ENCODE peak calls at places on chromosomes 11 and 22, in seven cellular contexts. One of them, this sample, is unnamed.

GRCh38 chr22:24153353-24153752 is 27.9 kb upstream of the SUSD2 start:
- DNase-seq in activated CD4-positive, alpha-beta T cell treated with anti-CD3 and anti-CD28 coated beads for 36 hours: peak; percentile 56
- DNase-seq in RPMI8226: no peak
- DNase-seq in stimulated activated CD8-positive, alpha-beta memory T cell treated with anti-CD3 and anti-CD28 coated beads, Interleukin-15, amount 100 ng/mL, for 24 hours: no peak
- DNase-seq in skeletal muscle cell: no peak
- DNase-seq in epithelial cell of esophagus: no peak
- DNase-seq in CD4-positive, alpha-beta T cell: no peak
- DNase-seq in this sample: no peak

GRCh38 chr11:129589190-129589589 is 213.5 kb downstream of the BARX2 start:
- DNase-seq in activated CD4-positive, alpha-beta T cell treated with anti-CD3 and anti-CD28 coated beads for 36 hours: no peak
- DNase-seq in RPMI8226: no peak
- DNase-seq in stimulated activated CD8-positive, alpha-beta memory T cell treated with anti-CD3 and anti-CD28 coated beads, Interleukin-15, amount 100 ng/mL, for 24 hours: no peak
- DNase-seq in skeletal muscle cell: no peak
- DNase-seq in epithelial cell of esophagus: no peak
- DNase-seq in CD4-positive, alpha-beta T cell: no peak
- DNase-seq in this sample: no peak

GRCh38 chr22:42910221-42910942 is 53.3 kb upstream of the ARFGAP3 start:
- DNase-seq in activated CD4-positive, alpha-beta T cell treated with anti-CD3 and anti-CD28 coated beads for 36 hours: no peak
- DNase-seq in RPMI8226: no peak
- DNase-seq in stimulated activated CD8-positive, alpha-beta memory T cell treated with anti-CD3 and anti-CD28 coated beads, Interleukin-15, amount 100 ng/mL, for 24 hours: no peak
- DNase-seq in skeletal muscle cell: no peak
- DNase-seq in epithelial cell of esophagus: no peak
- DNase-seq in CD4-positive, alpha-beta T cell: no peak
- DNase-seq in this sample: no peak

GRCh38 chr22:29748248-29748893 is 18.4 kb downstream of the ZMAT5 start:
- DNase-seq in activated CD4-positive, alpha-beta T cell treated with anti-CD3 and anti-CD28 coated beads for 36 hours: no peak
- DNase-seq in RPMI8226: no peak
- DNase-seq in stimulated activated CD8-positive, alpha-beta memory T cell treated with anti-CD3 and anti-CD28 coated beads, Interleukin-15, amount 100 ng/mL, for 24 hours: no peak
- DNase-seq in skeletal muscle cell: no peak
- DNase-seq in epithelial cell of esophagus: peak; percentile 61
- DNase-seq in CD4-positive, alpha-beta T cell: no peak
- DNase-seq in this sample: no peak

GRCh38 chr22:42918500-42918899 is 61.4 kb upstream of the ARFGAP3 start:
- DNase-seq in activated CD4-positive, alpha-beta T cell treated with anti-CD3 and anti-CD28 coated beads for 36 hours: no peak
- DNase-seq in RPMI8226: no peak
- DNase-seq in stimulated activated CD8-positive, alpha-beta memory T cell treated with anti-CD3 and anti-CD28 coated beads, Interleukin-15, amount 100 ng/mL, for 24 hours: no peak
- DNase-seq in skeletal muscle cell: no peak
- DNase-seq in epithelial cell of esophagus: peak; percentile 79
- DNase-seq in CD4-positive, alpha-beta T cell: no peak
- DNase-seq in this sample: no peak

GRCh38 chr22:16972311-16972710 is 35.7 kb downstream of the GAB4 start:
- DNase-seq in activated CD4-positive, alpha-beta T cell treated with anti-CD3 and anti-CD28 coated beads for 36 hours: no peak
- DNase-seq in RPMI8226: no peak
- DNase-seq in stimulated activated CD8-positive, alpha-beta memory T cell treated with anti-CD3 and anti-CD28 coated beads, Interleukin-15, amount 100 ng/mL, for 24 hours: no peak
- DNase-seq in skeletal muscle cell: no peak
- DNase-seq in epithelial cell of esophagus: no peak
- DNase-seq in CD4-positive, alpha-beta T cell: no peak
- DNase-seq in this sample: no peak

GRCh38 chr11:1112351-1113191 is 37.9 kb downstream of the MUC2 start:
- DNase-seq in activated CD4-positive, alpha-beta T cell treated with anti-CD3 and anti-CD28 coated beads for 36 hours: peak; percentile 28
- DNase-seq in RPMI8226: no peak
- DNase-seq in stimulated activated CD8-positive, alpha-beta memory T cell treated with anti-CD3 and anti-CD28 coated beads, Interleukin-15, amount 100 ng/mL, for 24 hours: no peak
- DNase-seq in skeletal muscle cell: no peak
- DNase-seq in epithelial cell of esophagus: no peak
- DNase-seq in CD4-positive, alpha-beta T cell: no peak
- DNase-seq in this sample: no peak

GRCh38 chr11:67344264-67344663 is 9.1 kb downstream of the POLD4 start:
- DNase-seq in activated CD4-positive, alpha-beta T cell treated with anti-CD3 and anti-CD28 coated beads for 36 hours: peak; percentile 47
- DNase-seq in RPMI8226: peak; percentile 25
- DNase-seq in stimulated activated CD8-positive, alpha-beta memory T cell treated with anti-CD3 and anti-CD28 coated beads, Interleukin-15, amount 100 ng/mL, for 24 hours: no peak
- DNase-seq in skeletal muscle cell: no peak
- DNase-seq in epithelial cell of esophagus: no peak
- DNase-seq in CD4-positive, alpha-beta T cell: no peak
- DNase-seq in this sample: no peak

GRCh38 chr11:119759324-119759723 is 30.3 kb upstream of the NECTIN1 start:
- DNase-seq in activated CD4-positive, alpha-beta T cell treated with anti-CD3 and anti-CD28 coated beads for 36 hours: no peak
- DNase-seq in RPMI8226: no peak
- DNase-seq in stimulated activated CD8-positive, alpha-beta memory T cell treated with anti-CD3 and anti-CD28 coated beads, Interleukin-15, amount 100 ng/mL, for 24 hours: no peak
- DNase-seq in skeletal muscle cell: no peak
- DNase-seq in epithelial cell of esophagus: peak; percentile 74
- DNase-seq in CD4-positive, alpha-beta T cell: no peak
- DNase-seq in this sample: peak; percentile 47

GRCh38 chr11:34201130-34201529 is 95.7 kb downstream of the NAT10 start:
- DNase-seq in activated CD4-positive, alpha-beta T cell treated with anti-CD3 and anti-CD28 coated beads for 36 hours: no peak
- DNase-seq in RPMI8226: no peak
- DNase-seq in stimulated activated CD8-positive, alpha-beta memory T cell treated with anti-CD3 and anti-CD28 coated beads, Interleukin-15, amount 100 ng/mL, for 24 hours: no peak
- DNase-seq in skeletal muscle cell: no peak
- DNase-seq in epithelial cell of esophagus: no peak
- DNase-seq in CD4-positive, alpha-beta T cell: no peak
- DNase-seq in this sample: no peak

GRCh38 chr11:111372538-111372937 is 6.5 kb downstream of the POU2AF1 start:
- DNase-seq in activated CD4-positive, alpha-beta T cell treated with anti-CD3 and anti-CD28 coated beads for 36 hours: no peak
- DNase-seq in RPMI8226: peak; percentile 43
- DNase-seq in stimulated activated CD8-positive, alpha-beta memory T cell treated with anti-CD3 and anti-CD28 coated beads, Interleukin-15, amount 100 ng/mL, for 24 hours: no peak
- DNase-seq in skeletal muscle cell: no peak
- DNase-seq in epithelial cell of esophagus: no peak
- DNase-seq in CD4-positive, alpha-beta T cell: no peak
- DNase-seq in this sample: no peak

GRCh38 chr11:44885919-44886318 is 64.8 kb downstream of the TP53I11 start:
- DNase-seq in activated CD4-positive, alpha-beta T cell treated with anti-CD3 and anti-CD28 coated beads for 36 hours: no peak
- DNase-seq in RPMI8226: no peak
- DNase-seq in stimulated activated CD8-positive, alpha-beta memory T cell treated with anti-CD3 and anti-CD28 coated beads, Interleukin-15, amount 100 ng/mL, for 24 hours: no peak
- DNase-seq in skeletal muscle cell: no peak
- DNase-seq in epithelial cell of esophagus: no peak
- DNase-seq in CD4-positive, alpha-beta T cell: no peak
- DNase-seq in this sample: no peak

GRCh38 chr11:10856689-10857603 is 907 bp downstream of the ZBED5 start:
- DNase-seq in activated CD4-positive, alpha-beta T cell treated with anti-CD3 and anti-CD28 coated beads for 36 hours: no peak
- DNase-seq in RPMI8226: peak; percentile 23
- DNase-seq in stimulated activated CD8-positive, alpha-beta memory T cell treated with anti-CD3 and anti-CD28 coated beads, Interleukin-15, amount 100 ng/mL, for 24 hours: no peak
- DNase-seq in skeletal muscle cell: no peak
- DNase-seq in epithelial cell of esophagus: peak; percentile 34
- DNase-seq in CD4-positive, alpha-beta T cell: no peak
- DNase-seq in this sample: peak; percentile 42

GRCh38 chr22:35183917-35184316 is 73.4 kb upstream of the HMGXB4 start:
- DNase-seq in activated CD4-positive, alpha-beta T cell treated with anti-CD3 and anti-CD28 coated beads for 36 hours: no peak
- DNase-seq in RPMI8226: no peak
- DNase-seq in stimulated activated CD8-positive, alpha-beta memory T cell treated with anti-CD3 and anti-CD28 coated beads, Interleukin-15, amount 100 ng/mL, for 24 hours: no peak
- DNase-seq in skeletal muscle cell: no peak
- DNase-seq in epithelial cell of esophagus: no peak
- DNase-seq in CD4-positive, alpha-beta T cell: no peak
- DNase-seq in this sample: no peak

GRCh38 chr22:18965526-18966421 is 29.7 kb upstream of the PRODH start:
- DNase-seq in activated CD4-positive, alpha-beta T cell treated with anti-CD3 and anti-CD28 coated beads for 36 hours: no peak
- DNase-seq in RPMI8226: no peak
- DNase-seq in stimulated activated CD8-positive, alpha-beta memory T cell treated with anti-CD3 and anti-CD28 coated beads, Interleukin-15, amount 100 ng/mL, for 24 hours: no peak
- DNase-seq in skeletal muscle cell: no peak
- DNase-seq in epithelial cell of esophagus: no peak
- DNase-seq in CD4-positive, alpha-beta T cell: no peak
- DNase-seq in this sample: no peak

GRCh38 chr11:2401436-2401984 is 960 bp downstream of the TSSC4 start:
- DNase-seq in activated CD4-positive, alpha-beta T cell treated with anti-CD3 and anti-CD28 coated beads for 36 hours: no peak
- DNase-seq in RPMI8226: no peak
- DNase-seq in stimulated activated CD8-positive, alpha-beta memory T cell treated with anti-CD3 and anti-CD28 coated beads, Interleukin-15, amount 100 ng/mL, for 24 hours: no peak
- DNase-seq in skeletal muscle cell: no peak
- DNase-seq in epithelial cell of esophagus: peak; percentile 49
- DNase-seq in CD4-positive, alpha-beta T cell: no peak
- DNase-seq in this sample: no peak

GRCh38 chr11:128948583-128948982 is 5.9 kb upstream of the TP53AIP1 start:
- DNase-seq in activated CD4-positive, alpha-beta T cell treated with anti-CD3 and anti-CD28 coated beads for 36 hours: no peak
- DNase-seq in RPMI8226: no peak
- DNase-seq in stimulated activated CD8-positive, alpha-beta memory T cell treated with anti-CD3 and anti-CD28 coated beads, Interleukin-15, amount 100 ng/mL, for 24 hours: no peak
- DNase-seq in skeletal muscle cell: no peak
- DNase-seq in epithelial cell of esophagus: no peak
- DNase-seq in CD4-positive, alpha-beta T cell: no peak
- DNase-seq in this sample: peak; percentile 17

GRCh38 chr11:40104941-40105550 is 1354.4 kb downstream of the LRRC4C start:
- DNase-seq in activated CD4-positive, alpha-beta T cell treated with anti-CD3 and anti-CD28 coated beads for 36 hours: no peak
- DNase-seq in RPMI8226: no peak
- DNase-seq in stimulated activated CD8-positive, alpha-beta memory T cell treated with anti-CD3 and anti-CD28 coated beads, Interleukin-15, amount 100 ng/mL, for 24 hours: no peak
- DNase-seq in skeletal muscle cell: no peak
- DNase-seq in epithelial cell of esophagus: no peak
- DNase-seq in CD4-positive, alpha-beta T cell: no peak
- DNase-seq in this sample: no peak

GRCh38 chr11:70099578-70100282 is 21.6 kb downstream of the ANO1 start:
- DNase-seq in activated CD4-positive, alpha-beta T cell treated with anti-CD3 and anti-CD28 coated beads for 36 hours: no peak
- DNase-seq in RPMI8226: no peak
- DNase-seq in stimulated activated CD8-positive, alpha-beta memory T cell treated with anti-CD3 and anti-CD28 coated beads, Interleukin-15, amount 100 ng/mL, for 24 hours: no peak
- DNase-seq in skeletal muscle cell: no peak
- DNase-seq in epithelial cell of esophagus: no peak
- DNase-seq in CD4-positive, alpha-beta T cell: no peak
- DNase-seq in this sample: no peak

GRCh38 chr11:130473795-130474377 is 25.4 kb downstream of the ADAMTS15 start:
- DNase-seq in activated CD4-positive, alpha-beta T cell treated with anti-CD3 and anti-CD28 coated beads for 36 hours: no peak
- DNase-seq in RPMI8226: no peak
- DNase-seq in stimulated activated CD8-positive, alpha-beta memory T cell treated with anti-CD3 and anti-CD28 coated beads, Interleukin-15, amount 100 ng/mL, for 24 hours: no peak
- DNase-seq in skeletal muscle cell: no peak
- DNase-seq in epithelial cell of esophagus: no peak
- DNase-seq in CD4-positive, alpha-beta T cell: no peak
- DNase-seq in this sample: no peak

GRCh38 chr22:35648066-35649025 is at the start of gene APOL6:
- DNase-seq in activated CD4-positive, alpha-beta T cell treated with anti-CD3 and anti-CD28 coated beads for 36 hours: peak; percentile 74
- DNase-seq in RPMI8226: peak; percentile 83
- DNase-seq in stimulated activated CD8-positive, alpha-beta memory T cell treated with anti-CD3 and anti-CD28 coated beads, Interleukin-15, amount 100 ng/mL, for 24 hours: no peak
- DNase-seq in skeletal muscle cell: peak; percentile 54
- DNase-seq in epithelial cell of esophagus: peak; percentile 57
- DNase-seq in CD4-positive, alpha-beta T cell: peak; percentile 53
- DNase-seq in this sample: peak; percentile 37

GRCh38 chr22:49900441-49901230 is 17.6 kb downstream of the ALG12 start:
- DNase-seq in activated CD4-positive, alpha-beta T cell treated with anti-CD3 and anti-CD28 coated beads for 36 hours: no peak
- DNase-seq in RPMI8226: no peak
- DNase-seq in stimulated activated CD8-positive, alpha-beta memory T cell treated with anti-CD3 and anti-CD28 coated beads, Interleukin-15, amount 100 ng/mL, for 24 hours: no peak
- DNase-seq in skeletal muscle cell: no peak
- DNase-seq in epithelial cell of esophagus: no peak
- DNase-seq in CD4-positive, alpha-beta T cell: no peak
- DNase-seq in this sample: no peak

GRCh38 chr11:123920943-123921342 is 18.5 kb upstream of the OR4D5 start:
- DNase-seq in activated CD4-positive, alpha-beta T cell treated with anti-CD3 and anti-CD28 coated beads for 36 hours: no peak
- DNase-seq in RPMI8226: no peak
- DNase-seq in stimulated activated CD8-positive, alpha-beta memory T cell treated with anti-CD3 and anti-CD28 coated beads, Interleukin-15, amount 100 ng/mL, for 24 hours: no peak
- DNase-seq in skeletal muscle cell: no peak
- DNase-seq in epithelial cell of esophagus: no peak
- DNase-seq in CD4-positive, alpha-beta T cell: no peak
- DNase-seq in this sample: no peak

GRCh38 chr11:8009856-8010255 is 22.7 kb downstream of the EIF3F start:
- DNase-seq in activated CD4-positive, alpha-beta T cell treated with anti-CD3 and anti-CD28 coated beads for 36 hours: no peak
- DNase-seq in RPMI8226: no peak
- DNase-seq in stimulated activated CD8-positive, alpha-beta memory T cell treated with anti-CD3 and anti-CD28 coated beads, Interleukin-15, amount 100 ng/mL, for 24 hours: no peak
- DNase-seq in skeletal muscle cell: no peak
- DNase-seq in epithelial cell of esophagus: no peak
- DNase-seq in CD4-positive, alpha-beta T cell: no peak
- DNase-seq in this sample: no peak

GRCh38 chr22:29316429-29316828 is 932 bp upstream of the RASL10A start:
- DNase-seq in activated CD4-positive, alpha-beta T cell treated with anti-CD3 and anti-CD28 coated beads for 36 hours: no peak
- DNase-seq in RPMI8226: no peak
- DNase-seq in stimulated activated CD8-positive, alpha-beta memory T cell treated with anti-CD3 and anti-CD28 coated beads, Interleukin-15, amount 100 ng/mL, for 24 hours: no peak
- DNase-seq in skeletal muscle cell: no peak
- DNase-seq in epithelial cell of esophagus: no peak
- DNase-seq in CD4-positive, alpha-beta T cell: no peak
- DNase-seq in this sample: no peak

GRCh38 chr22:48677168-48677520 is 1150.5 kb downstream of the BRD1 start:
- DNase-seq in activated CD4-positive, alpha-beta T cell treated with anti-CD3 and anti-CD28 coated beads for 36 hours: no peak
- DNase-seq in RPMI8226: no peak
- DNase-seq in stimulated activated CD8-positive, alpha-beta memory T cell treated with anti-CD3 and anti-CD28 coated beads, Interleukin-15, amount 100 ng/mL, for 24 hours: no peak
- DNase-seq in skeletal muscle cell: no peak
- DNase-seq in epithelial cell of esophagus: no peak
- DNase-seq in CD4-positive, alpha-beta T cell: no peak
- DNase-seq in this sample: no peak

GRCh38 chr11:77205467-77206263 is 77.6 kb downstream of the MYO7A start:
- DNase-seq in activated CD4-positive, alpha-beta T cell treated with anti-CD3 and anti-CD28 coated beads for 36 hours: no peak
- DNase-seq in RPMI8226: no peak
- DNase-seq in stimulated activated CD8-positive, alpha-beta memory T cell treated with anti-CD3 and anti-CD28 coated beads, Interleukin-15, amount 100 ng/mL, for 24 hours: no peak
- DNase-seq in skeletal muscle cell: no peak
- DNase-seq in epithelial cell of esophagus: no peak
- DNase-seq in CD4-positive, alpha-beta T cell: no peak
- DNase-seq in this sample: no peak

GRCh38 chr11:3058753-3059664 is 1.8 kb upstream of the CARS1 start:
- DNase-seq in activated CD4-positive, alpha-beta T cell treated with anti-CD3 and anti-CD28 coated beads for 36 hours: no peak
- DNase-seq in RPMI8226: peak; percentile 76
- DNase-seq in stimulated activated CD8-positive, alpha-beta memory T cell treated with anti-CD3 and anti-CD28 coated beads, Interleukin-15, amount 100 ng/mL, for 24 hours: no peak
- DNase-seq in skeletal muscle cell: peak; percentile 44
- DNase-seq in epithelial cell of esophagus: peak; percentile 92
- DNase-seq in CD4-positive, alpha-beta T cell: no peak
- DNase-seq in this sample: peak; percentile 35

GRCh38 chr11:125343732-125344131 is 152.3 kb downstream of the FEZ1 start:
- DNase-seq in activated CD4-positive, alpha-beta T cell treated with anti-CD3 and anti-CD28 coated beads for 36 hours: no peak
- DNase-seq in RPMI8226: no peak
- DNase-seq in stimulated activated CD8-positive, alpha-beta memory T cell treated with anti-CD3 and anti-CD28 coated beads, Interleukin-15, amount 100 ng/mL, for 24 hours: no peak
- DNase-seq in skeletal muscle cell: peak; percentile 56
- DNase-seq in epithelial cell of esophagus: peak; percentile 24
- DNase-seq in CD4-positive, alpha-beta T cell: no peak
- DNase-seq in this sample: no peak

GRCh38 chr11:67261942-67262681 is 4.2 kb upstream of the GRK2 start:
- DNase-seq in activated CD4-positive, alpha-beta T cell treated with anti-CD3 and anti-CD28 coated beads for 36 hours: peak; percentile 7
- DNase-seq in RPMI8226: no peak
- DNase-seq in stimulated activated CD8-positive, alpha-beta memory T cell treated with anti-CD3 and anti-CD28 coated beads, Interleukin-15, amount 100 ng/mL, for 24 hours: no peak
- DNase-seq in skeletal muscle cell: no peak
- DNase-seq in epithelial cell of esophagus: no peak
- DNase-seq in CD4-positive, alpha-beta T cell: no peak
- DNase-seq in this sample: no peak

GRCh38 chr11:77322506-77322905 is 21.0 kb upstream of the GDPD4 start:
- DNase-seq in activated CD4-positive, alpha-beta T cell treated with anti-CD3 and anti-CD28 coated beads for 36 hours: no peak
- DNase-seq in RPMI8226: no peak
- DNase-seq in stimulated activated CD8-positive, alpha-beta memory T cell treated with anti-CD3 and anti-CD28 coated beads, Interleukin-15, amount 100 ng/mL, for 24 hours: no peak
- DNase-seq in skeletal muscle cell: peak; percentile 84
- DNase-seq in epithelial cell of esophagus: no peak
- DNase-seq in CD4-positive, alpha-beta T cell: no peak
- DNase-seq in this sample: no peak

This sample was measured in Calu3.